ENCODE peak calls at places on chromosomes 12 and 14, in six cellular contexts. A is breast epithelium; V is osteoblast; Y is naive thymus-derived CD4-positive, alpha-beta T cell; X is fibroblast of lung; R is cardiac fibroblast. O is an unnamed sample.

GRCh38 chr12:119410396-119410795 is 75.9 kb downstream of the CCDC60 start:
- DNase-seq in A (no peak), V (no peak), Y (no peak), X (no peak), R (no peak), O (no peak)

GRCh38 chr12:121964813-121965643 is 46.6 kb downstream of the CFAP251 start:
- DNase-seq in A (no peak), V (peak; percentile 89), Y (no peak), X (peak; percentile 93), R (peak; percentile 77), O (peak; percentile 75)

GRCh38 chr14:94143239-94143638 is 13.8 kb upstream of the IFI27L2 start:
- DNase-seq in A (no peak), V (no peak), Y (no peak), X (no peak), R (no peak), O (no peak)

GRCh38 chr12:76030378-76031080 is 1.0 kb downstream of the PHLDA1 start:
- DNase-seq in A (peak; percentile 28), V (peak; percentile 55), Y (peak; percentile 45), X (peak; percentile 57), R (peak; percentile 72), O (no peak)

GRCh38 chr12:92136021-92136735 is 9.5 kb downstream of the BTG1 start:
- DNase-seq in A (no peak), V (no peak), Y (no peak), X (no peak), R (no peak), O (no peak)

GRCh38 chr12:121740847-121741246 is 28.3 kb downstream of the TMEM120B start:
- DNase-seq in A (no peak), V (no peak), Y (no peak), X (no peak), R (no peak), O (no peak)

GRCh38 chr14:91996951-91997371 is 42.9 kb downstream of the TRIP11 start:
- DNase-seq in A (no peak), V (no peak), Y (peak; percentile 58), X (peak; percentile 87), R (peak; percentile 80), O (peak; percentile 83)

GRCh38 chr12:116542345-116542950 is 16.7 kb upstream of the MAP1LC3B2 start:
- DNase-seq in A (no peak), V (no peak), Y (no peak), X (no peak), R (peak; percentile 22), O (no peak)

GRCh38 chr14:45298427-45299117 is 45.6 kb upstream of the MIS18BP1 start:
- DNase-seq in A (no peak), V (peak; percentile 51), Y (no peak), X (no peak), R (no peak), O (no peak)

GRCh38 chr12:50467441-50467840 is 37.3 kb upstream of the DIP2B start:
- DNase-seq in A (no peak), V (peak; percentile 38), Y (no peak), X (no peak), R (no peak), O (peak; percentile 35)

GRCh38 chr14:69643430-69644200 is 32.2 kb downstream of the SUSD6 start:
- DNase-seq in A (peak; percentile 83), V (peak; percentile 55), Y (no peak), X (peak; percentile 83), R (no peak), O (peak; percentile 98)

GRCh38 chr14:35222324-35222723 is 69.9 kb upstream of the PSMA6 start:
- DNase-seq in A (no peak), V (no peak), Y (no peak), X (no peak), R (no peak), O (no peak)

GRCh38 chr12:102376251-102376747 is 104.1 kb downstream of the IGF1 start:
- DNase-seq in A (peak; percentile 36), V (no peak), Y (no peak), X (peak; percentile 34), R (peak; percentile 62), O (no peak)

GRCh38 chr12:21992823-21993222 is 51.6 kb upstream of the ABCC9 start:
- DNase-seq in A (no peak), V (no peak), Y (peak; percentile 11), X (no peak), R (peak; percentile 3), O (no peak)

GRCh38 chr12:100823988-100824387 is 29.4 kb downstream of the ANO4 start:
- DNase-seq in A (no peak), V (no peak), Y (no peak), X (peak; percentile 38), R (peak; percentile 3), O (peak; percentile 76)

GRCh38 chr14:46198676-46199075 is 452.9 kb downstream of the RPL10L start:
- DNase-seq in A (no peak), V (no peak), Y (no peak), X (peak; percentile 15), R (no peak), O (no peak)

GRCh38 chr12:132094269-132094891 is 49.7 kb downstream of the DDX51 start:
- DNase-seq in A (no peak), V (no peak), Y (no peak), X (no peak), R (no peak), O (no peak)

GRCh38 chr12:3216726-3217682 is 139.8 kb downstream of the TSPAN9 start:
- DNase-seq in A (no peak), V (peak; percentile 94), Y (no peak), X (peak; percentile 80), R (peak; percentile 62), O (peak; percentile 96)

GRCh38 chr12:16844875-16845274 is 238.9 kb upstream of the LMO3 start:
- DNase-seq in A (no peak), V (no peak), Y (no peak), X (no peak), R (no peak), O (no peak)

GRCh38 chr12:46456356-46457334 is 84.1 kb upstream of the SLC38A2 start:
- DNase-seq in A (no peak), V (peak; percentile 1), Y (no peak), X (peak; percentile 45), R (peak; percentile 71), O (no peak)

GRCh38 chr14:91229743-91230200 is 14.7 kb downstream of the GPR68 start:
- DNase-seq in A (no peak), V (peak; percentile 86), Y (peak; percentile 86), X (peak; percentile 94), R (no peak), O (peak; percentile 71)

GRCh38 chr14:100129161-100129589 is 30.3 kb downstream of the DEGS2 start:
- DNase-seq in A (no peak), V (peak; percentile 98), Y (no peak), X (peak; percentile 23), R (peak; percentile 62), O (no peak)

GRCh38 chr12:6845395-6845794 is 4.7 kb downstream of the GNB3 start:
- DNase-seq in A (no peak), V (peak; percentile 53), Y (no peak), X (no peak), R (no peak), O (no peak)

GRCh38 chr14:37466623-37467088 is 128.4 kb downstream of the FOXA1 start:
- DNase-seq in A (no peak), V (no peak), Y (no peak), X (no peak), R (no peak), O (no peak)

GRCh38 chr12:1115471-1116242 is 124.6 kb downstream of the ERC1 start:
- DNase-seq in A (no peak), V (peak; percentile 82), Y (no peak), X (peak; percentile 78), R (peak; percentile 29), O (peak; percentile 92)

GRCh38 chr12:85733441-85733840 is 102.8 kb downstream of the RASSF9 start:
- DNase-seq in A (no peak), V (no peak), Y (no peak), X (peak; percentile 47), R (peak; percentile 58), O (peak; percentile 34)

GRCh38 chr12:16610006-16610520 is 4.1 kb upstream of the LMO3 start:
- DNase-seq in A (no peak), V (peak; percentile 3), Y (no peak), X (no peak), R (no peak), O (no peak)

GRCh38 chr12:16076553-16076952 is 165.4 kb downstream of the DERA start:
- DNase-seq in A (no peak), V (peak; percentile 18), Y (no peak), X (no peak), R (peak; percentile 47), O (peak; percentile 38)

GRCh38 chr12:109130755-109131521 is 14.6 kb downstream of the ACACB start:
- DNase-seq in A (no peak), V (no peak), Y (no peak), X (no peak), R (no peak), O (no peak)
- H3K4me3 ChIP-seq in A (no peak overlapping the region), V (no peak overlapping the region), Y (no peak overlapping the region), X (no peak overlapping the region), R (no peak overlapping the region), O (no peak overlapping the region)

DNA sequence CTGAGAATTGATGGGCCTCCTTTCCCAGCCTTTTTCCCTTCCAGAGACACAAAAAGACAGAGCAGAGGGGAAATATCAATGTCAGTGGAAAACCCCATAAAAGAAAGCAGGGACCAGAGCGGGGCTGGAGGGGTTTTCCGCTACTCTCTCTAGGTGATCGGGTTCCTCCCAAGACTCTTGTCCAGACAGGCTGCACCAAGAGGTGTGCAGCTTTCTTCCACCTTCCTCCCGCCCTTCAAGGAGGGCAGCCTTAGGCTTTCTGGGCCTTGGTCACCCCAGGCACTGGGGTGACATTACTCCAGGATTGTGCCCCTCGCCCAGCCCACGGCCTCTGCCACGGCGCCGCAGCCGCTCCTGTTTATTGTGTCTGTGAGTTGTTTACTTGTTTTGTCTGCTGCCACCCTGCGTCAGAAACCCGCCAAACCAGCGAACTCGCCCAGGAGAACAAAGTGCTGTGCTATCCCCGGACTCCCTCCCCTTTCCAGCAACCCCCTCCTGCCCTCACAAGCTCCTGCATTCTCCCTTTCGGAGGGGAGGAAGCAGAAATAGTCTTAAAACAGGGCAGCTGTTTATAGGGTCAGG is 6.7 kb upstream of the HOXC6 start:
- DNase-seq in A (no peak), V (no peak), Y (no peak), X (no peak), R (no peak), O (peak; percentile 86)
- H3K4me3 ChIP-seq in A (peak overlapping the region; percentile 65), V (peak overlapping the region; percentile 94), Y (no peak overlapping the region), X (no peak overlapping the region), R (no peak overlapping the region), O (peak overlapping the region; percentile 30)

GRCh38 chr12:104957388-104958008 is 592 bp downstream of the SLC41A2 start:
- DNase-seq in A (no peak), V (peak; percentile 36), Y (peak; percentile 27), X (no peak), R (no peak), O (no peak)

GRCh38 chr12:104958946-104959841 is 1.1 kb upstream of the SLC41A2 start:
- DNase-seq in A (no peak), V (peak; percentile 83), Y (no peak), X (peak; percentile 61), R (peak; percentile 44), O (peak; percentile 32)

GRCh38 chr12:104958009-104958945 is at the start of gene SLC41A2:
- DNase-seq in A (peak; percentile 62), V (peak; percentile 98), Y (peak; percentile 72), X (peak; percentile 96), R (peak; percentile 93), O (peak; percentile 86)

GRCh38 chr12:104955703-104956102 is 2.4 kb downstream of the SLC41A2 start:
- DNase-seq in A (no peak), V (no peak), Y (no peak), X (no peak), R (no peak), O (no peak)

GRCh38 chr12:104956870-104957301 is 1.2 kb downstream of the SLC41A2 start:
- DNase-seq in A (no peak), V (no peak), Y (no peak), X (no peak), R (peak; percentile 46), O (no peak)
- H3K4me3 ChIP-seq in A (peak overlapping the region; percentile 86), V (peak overlapping the region; percentile 89), Y (no peak overlapping the region), X (peak overlapping the region; percentile 77), R (no peak overlapping the region), O (no peak overlapping the region)

GRCh38 chr12:64639466-64639865 is 29.2 kb downstream of the RASSF3 start:
- DNase-seq in A (no peak), V (no peak), Y (no peak), X (no peak), R (no peak), O (no peak)
- H3K4me3 ChIP-seq in A (no peak overlapping the region), V (no peak overlapping the region), Y (no peak overlapping the region), X (no peak overlapping the region), R (no peak overlapping the region), O (no peak overlapping the region)

O was measured in mammary epithelial cell.